ENCODE peak calls at places on chromosomes 2 and 18, in six cellular contexts. G, M, T, V, F and L are unnamed samples.

GRCh38 chr2:94871226-94872087 is at the start of gene TEKT4:
- DNase-seq in G (no peak), M (no peak), T (no peak), V (peak), F (peak), L (no peak)

GRCh38 chr2:101106453-101107181 is 44.6 kb downstream of the TBC1D8 start:
- DNase-seq in G (no peak), M (no peak), T (no peak), V (no peak), F (no peak), L (no peak)

GRCh38 chr2:240800241-240800640 is 19.8 kb downstream of the KIF1A start:
- DNase-seq in G (no peak), M (no peak), T (no peak), V (no peak), F (peak), L (no peak)

GRCh38 chr2:2183135-2183534 is 147.9 kb downstream of the MYT1L start:
- DNase-seq in G (no peak), M (no peak), T (no peak), V (no peak), F (no peak), L (no peak)

GRCh38 chr2:234446404-234447076 is 50.3 kb downstream of the ARL4C start:
- DNase-seq in G (no peak), M (peak), T (peak), V (no peak), F (peak), L (no peak)

GRCh38 chr2:47309952-47310800 is 92.8 kb upstream of the MSH2 start:
- DNase-seq in G (no peak), M (peak), T (peak), V (no peak), F (no peak), L (no peak)

GRCh38 chr2:85577386-85578242 is at the start of gene VAMP8:
- DNase-seq in G (peak), M (peak), T (peak), V (peak), F (peak), L (no peak)

GRCh38 chr2:42958036-42958370 is 165.6 kb upstream of the HAAO start:
- DNase-seq in G (no peak), M (no peak), T (no peak), V (no peak), F (no peak), L (no peak)

GRCh38 chr2:173669271-173669853 is 295.8 kb downstream of the SP3 start:
- DNase-seq in G (no peak), M (no peak), T (no peak), V (no peak), F (no peak), L (no peak)

GRCh38 chr2:168538133-168538532 is 82.1 kb downstream of the CERS6 start:
- DNase-seq in G (no peak), M (no peak), T (no peak), V (no peak), F (no peak), L (no peak)

GRCh38 chr18:76721207-76721996 is 101.0 kb upstream of the ZNF236 start:
- DNase-seq in G (no peak), M (no peak), T (no peak), V (no peak), F (no peak), L (no peak)

GRCh38 chr2:163644238-163644637 is 91.6 kb downstream of the FIGN start:
- DNase-seq in G (no peak), M (no peak), T (no peak), V (no peak), F (no peak), L (no peak)
- TF ChIP-seq CTCF in G (no peak), M (no peak), T (no peak), V (peak), F (no peak), L (no peak)

GRCh38 chr18:34880882-34881852 is 160.0 kb upstream of the MAPRE2 start:
- DNase-seq in G (no peak), M (no peak), T (no peak), V (no peak), F (no peak), L (no peak)
- TF ChIP-seq CTCF in G (peak), M (no peak), T (no peak), V (no peak), F (no peak), L (peak)

GRCh38 chr2:179447839-179448447 is 183.3 kb upstream of the SESTD1 start:
- DNase-seq in G (no peak), M (no peak), T (no peak), V (no peak), F (no peak), L (no peak)
- TF ChIP-seq CTCF in G (no peak), M (no peak), T (no peak), V (no peak), F (no peak), L (no peak)

DNA sequence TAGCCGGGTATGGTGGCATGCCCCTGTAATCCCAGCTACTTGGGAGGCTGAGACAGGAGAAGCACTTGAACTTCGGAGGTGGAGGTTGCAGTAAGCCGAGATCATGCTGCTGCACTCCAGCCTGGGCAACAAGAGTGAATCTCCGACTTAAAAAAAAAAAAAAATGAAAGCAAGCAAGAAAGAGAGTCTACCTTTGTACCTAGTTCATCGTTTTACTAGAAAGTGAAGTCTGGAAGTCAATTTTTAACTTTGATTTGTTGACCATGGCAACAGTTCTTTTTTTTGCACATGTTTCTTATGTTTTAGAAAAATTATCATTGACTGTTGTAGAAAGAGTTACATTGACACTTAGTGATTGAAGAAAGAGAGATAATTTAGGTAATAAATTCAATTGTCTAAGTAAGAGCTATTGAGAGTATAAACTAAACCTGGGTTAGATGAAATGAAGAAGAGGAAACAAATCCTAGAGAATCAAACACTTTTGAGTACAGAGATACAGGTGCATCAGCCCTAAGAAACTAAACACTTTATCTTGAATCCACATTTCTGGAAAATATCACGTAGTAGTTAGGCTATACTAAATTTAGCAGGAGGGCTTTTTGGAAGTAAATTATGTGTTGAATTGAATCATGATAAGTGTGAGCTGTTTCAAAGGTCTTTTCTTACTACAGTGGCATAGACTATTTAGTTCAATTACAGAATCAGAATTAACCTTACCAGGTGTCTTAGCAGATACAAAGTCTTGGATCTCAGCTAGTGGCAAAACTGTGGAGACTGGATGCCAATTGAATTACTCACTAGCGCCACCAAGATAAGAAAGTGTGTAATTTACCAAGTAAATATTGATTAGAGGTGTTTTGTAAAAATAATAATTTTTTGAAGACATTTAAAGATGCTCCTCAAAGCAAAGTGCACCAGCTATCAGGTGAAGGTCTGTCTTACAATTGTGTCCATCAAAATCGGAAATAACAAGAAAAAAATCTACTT is 303.4 kb upstream of the NRXN1 start:
- DNase-seq in G (no peak), M (no peak), T (no peak), V (no peak), F (no peak), L (no peak)
- TF ChIP-seq CTCF in G (no peak), M (no peak), T (no peak), V (peak), F (no peak), L (no peak)

GRCh38 chr2:20397811-20398447 is 47.3 kb upstream of the PUM2 start:
- DNase-seq in G (no peak), M (no peak), T (no peak), V (no peak), F (no peak), L (no peak)
- TF ChIP-seq CTCF in G (no peak), M (no peak), T (no peak), V (no peak), F (no peak), L (no peak)

GRCh38 chr2:205902041-205902898 is 183.7 kb downstream of the INO80D start:
- DNase-seq in G (no peak), M (no peak), T (no peak), V (no peak), F (no peak), L (no peak)

GRCh38 chr2:205906419-205906818 is 179.6 kb downstream of the INO80D start:
- DNase-seq in G (no peak), M (no peak), T (no peak), V (no peak), F (no peak), L (no peak)

GRCh38 chr2:205904873-205905272 is 181.1 kb downstream of the INO80D start:
- DNase-seq in G (no peak), M (no peak), T (no peak), V (no peak), F (no peak), L (no peak)

GRCh38 chr2:205902899-205903236 is 183.1 kb downstream of the INO80D start:
- DNase-seq in G (no peak), M (no peak), T (no peak), V (no peak), F (no peak), L (no peak)

DNA sequence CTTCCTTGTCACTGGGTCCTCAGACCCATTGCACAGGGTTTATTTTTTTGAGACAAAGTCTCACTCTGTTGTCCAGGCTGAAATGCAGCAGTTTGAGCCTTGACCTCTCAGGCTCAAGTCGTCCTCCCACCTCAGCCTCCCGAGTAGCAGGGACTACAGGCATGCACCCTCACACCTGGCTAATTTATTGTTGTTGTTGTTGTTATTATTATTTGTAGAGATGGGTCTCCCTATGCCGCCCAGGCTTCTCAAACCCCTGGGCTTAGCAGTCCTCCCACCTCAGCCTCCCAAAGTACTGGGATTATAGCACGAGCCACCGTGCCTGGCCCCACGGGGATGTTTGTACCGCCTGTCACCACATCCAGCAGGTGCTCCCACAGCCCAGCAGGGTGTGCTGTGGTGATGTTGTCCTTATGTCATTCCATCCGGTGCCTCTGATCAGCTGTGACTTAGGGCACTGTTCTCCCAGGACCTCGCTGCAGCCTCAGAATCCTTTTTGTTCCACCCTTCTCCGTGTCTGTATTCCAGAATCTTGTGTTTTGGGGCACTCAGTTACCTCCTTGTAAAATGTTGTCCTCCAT is 182.3 kb downstream of the INO80D start:
- DNase-seq in G (peak), M (peak), T (peak), V (no peak), F (no peak), L (no peak)
- TF ChIP-seq CTCF in G (peak), M (peak), T (peak), V (peak), F (peak), L (peak)

GRCh38 chr2:231037731-231038482 is 584 bp downstream of the C2orf72 start:
- DNase-seq in G (no peak), M (no peak), T (no peak), V (peak), F (no peak), L (peak)
- TF ChIP-seq CTCF in G (peak), M (no peak), T (no peak), V (peak), F (no peak), L (no peak)

GRCh38 chr2:205323929-205324328 is 358.4 kb upstream of the NRP2 start:
- DNase-seq in G (no peak), M (no peak), T (no peak), V (no peak), F (no peak), L (no peak)
- TF ChIP-seq CTCF in G (peak), M (peak), T (no peak), V (peak), F (peak), L (peak)

DNA sequence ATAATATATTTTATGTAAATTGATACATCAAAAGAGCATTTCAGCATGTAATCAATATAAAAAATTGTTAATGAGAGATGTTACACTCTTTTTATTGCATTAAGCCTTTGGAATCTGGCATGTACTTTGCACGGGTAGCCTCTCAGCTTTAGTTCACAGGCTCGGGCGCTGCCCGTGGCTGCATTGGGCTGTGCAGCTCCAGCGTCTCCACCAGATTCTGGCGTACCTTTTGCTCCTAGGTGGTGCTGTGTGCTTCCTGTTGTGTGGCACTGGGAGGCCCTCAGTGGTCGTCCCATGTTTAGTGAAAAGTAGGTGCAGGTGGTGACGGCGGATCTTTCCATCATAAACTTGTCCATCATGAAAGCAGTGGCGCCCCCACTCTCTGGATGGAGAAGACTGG is 24.4 kb downstream of the LRRFIP1 start:
- DNase-seq in G (no peak), M (no peak), T (no peak), V (peak), F (no peak), L (no peak)
- TF ChIP-seq CTCF in G (no peak), M (no peak), T (no peak), V (no peak), F (no peak), L (no peak)

DNA sequence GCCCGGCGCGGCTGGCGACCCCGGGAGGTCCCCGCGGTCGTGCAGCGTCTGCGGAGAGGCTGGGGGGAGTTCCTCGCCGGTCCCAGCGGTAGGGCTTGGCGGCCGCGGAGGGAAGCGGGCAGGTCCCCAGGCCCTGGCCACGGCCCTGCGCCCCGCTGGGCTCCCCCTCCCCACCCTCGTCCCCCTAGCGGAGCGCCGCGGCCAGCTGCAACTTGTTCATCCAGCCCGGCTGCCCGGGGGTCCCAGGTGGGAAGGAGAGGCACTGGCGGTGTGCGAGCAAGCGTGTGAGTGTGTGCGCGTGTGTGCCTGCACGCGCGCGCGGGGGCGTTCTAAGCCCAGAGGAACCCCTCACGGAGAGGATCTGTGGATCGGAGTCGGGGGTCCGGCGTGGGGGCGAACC is 1.3 kb downstream of the PTPRM start:
- DNase-seq in G (no peak), M (no peak), T (no peak), V (no peak), F (peak), L (peak)
- TF ChIP-seq CTCF in G (no peak), M (no peak), T (no peak), V (peak), F (peak), L (peak)